ENCODE peak calls at places on chromosomes 16 and 17, in six cellular contexts. C, J, U, K, E and Q are unnamed samples.

GRCh38 chr17:68141050-68141449 is 105.5 kb downstream of the KPNA2 start:
- DNase-seq in C (peak), J (peak), U (no peak), K (no peak), E (no peak), Q (no peak)

GRCh38 chr16:58847902-58848661 is 114.0 kb upstream of the GOT2 start:
- DNase-seq in C (no peak), J (no peak), U (no peak), K (no peak), E (no peak), Q (no peak)

GRCh38 chr17:20805751-20806150 is 226.2 kb downstream of the CDRT15L2 start:
- DNase-seq in C (no peak), J (no peak), U (no peak), K (no peak), E (no peak), Q (no peak)

GRCh38 chr16:78647491-78647890 is 548.0 kb downstream of the WWOX start:
- DNase-seq in C (no peak), J (no peak), U (no peak), K (no peak), E (no peak), Q (no peak)

GRCh38 chr16:8937803-8938202 is 25.9 kb downstream of the USP7 start:
- DNase-seq in C (no peak), J (no peak), U (no peak), K (no peak), E (no peak), Q (no peak)

GRCh38 chr17:48016112-48016511 is 21.5 kb downstream of the COPZ2 start:
- DNase-seq in C (no peak), J (no peak), U (no peak), K (no peak), E (no peak), Q (no peak)

GRCh38 chr16:66950437-66950836 is 10.6 kb upstream of the CES3 start:
- DNase-seq in C (no peak), J (no peak), U (no peak), K (no peak), E (no peak), Q (no peak)

GRCh38 chr17:44854201-44854600 is 6.5 kb downstream of the HIGD1B start:
- DNase-seq in C (no peak), J (no peak), U (no peak), K (no peak), E (no peak), Q (no peak)

GRCh38 chr17:82848022-82848592 is 8.3 kb upstream of the ZNF750 start:
- DNase-seq in C (peak), J (no peak), U (peak), K (peak), E (peak), Q (no peak)

GRCh38 chr17:8826808-8827435 is 27.8 kb upstream of the MFSD6L start:
- DNase-seq in C (no peak), J (no peak), U (no peak), K (no peak), E (no peak), Q (no peak)

GRCh38 chr16:53899471-53899870 is 195.5 kb downstream of the FTO start:
- DNase-seq in C (no peak), J (no peak), U (no peak), K (no peak), E (no peak), Q (no peak)

GRCh38 chr17:15269087-15269486 is 4.0 kb upstream of the PMP22 start:
- DNase-seq in C (no peak), J (no peak), U (no peak), K (no peak), E (no peak), Q (no peak)

GRCh38 chr17:33218657-33219298 is 74.3 kb downstream of the ASIC2 start:
- DNase-seq in C (no peak), J (no peak), U (no peak), K (no peak), E (no peak), Q (no peak)

GRCh38 chr16:57187508-57187854 is 1.4 kb downstream of the RSPRY1 start:
- DNase-seq in C (no peak), J (no peak), U (no peak), K (no peak), E (no peak), Q (no peak)

GRCh38 chr17:64240741-64241347 is 22.2 kb downstream of the TEX2 start:
- DNase-seq in C (peak), J (peak), U (no peak), K (no peak), E (peak), Q (no peak)

GRCh38 chr16:48330847-48331204 is 54.4 kb downstream of the SIAH1 start:
- DNase-seq in C (no peak), J (no peak), U (no peak), K (no peak), E (no peak), Q (no peak)

GRCh38 chr16:81778861-81779539 is at the start of gene PLCG2:
- DNase-seq in C (peak), J (peak), U (peak), K (peak), E (peak), Q (peak)

GRCh38 chr16:75074920-75075687 is 41.5 kb downstream of the LDHD start:
- DNase-seq in C (no peak), J (no peak), U (no peak), K (peak), E (peak), Q (no peak)

GRCh38 chr16:69316595-69317034 is 5.5 kb downstream of the VPS4A start:
- DNase-seq in C (no peak), J (no peak), U (no peak), K (no peak), E (no peak), Q (no peak)

GRCh38 chr16:87621976-87622713 is 19.8 kb downstream of the JPH3 start:
- DNase-seq in C (no peak), J (peak), U (no peak), K (no peak), E (no peak), Q (no peak)

GRCh38 chr17:75516619-75517276 is 420 bp downstream of the TSEN54 start:
- DNase-seq in C (no peak), J (peak), U (peak), K (peak), E (peak), Q (no peak)

GRCh38 chr17:38749222-38750043 is 1.3 kb upstream of the PCGF2 start:
- DNase-seq in C (no peak), J (peak), U (peak), K (no peak), E (peak), Q (no peak)

GRCh38 chr16:87819282-87819681 is 50.0 kb downstream of the SLC7A5 start:
- DNase-seq in C (no peak), J (no peak), U (no peak), K (no peak), E (no peak), Q (no peak)

GRCh38 chr17:68320311-68320865 is 29.1 kb downstream of the ARSG start:
- DNase-seq in C (no peak), J (no peak), U (no peak), K (no peak), E (no peak), Q (no peak)

GRCh38 chr16:3946604-3947180 is 66.2 kb upstream of the CREBBP start:
- DNase-seq in C (no peak), J (no peak), U (peak), K (no peak), E (no peak), Q (no peak)

GRCh38 chr16:55889518-55889917 is 14.3 kb upstream of the CES5A start:
- DNase-seq in C (no peak), J (no peak), U (no peak), K (no peak), E (no peak), Q (no peak)

GRCh38 chr17:59074494-59074893 is 32.2 kb downstream of the TRIM37 start:
- DNase-seq in C (no peak), J (peak), U (no peak), K (no peak), E (no peak), Q (no peak)

GRCh38 chr16:28087675-28088285 is 24.3 kb upstream of the GSG1L start:
- DNase-seq in C (no peak), J (no peak), U (no peak), K (no peak), E (no peak), Q (no peak)

GRCh38 chr16:14011846-14012245 is 59.3 kb upstream of the MRTFB start:
- DNase-seq in C (no peak), J (no peak), U (no peak), K (no peak), E (no peak), Q (no peak)

GRCh38 chr17:45666046-45666600 is 118.0 kb upstream of the CRHR1 start:
- DNase-seq in C (no peak), J (no peak), U (no peak), K (no peak), E (no peak), Q (no peak)

GRCh38 chr16:55842369-55843104 is 9.6 kb upstream of the CES1 start:
- DNase-seq in C (peak), J (peak), U (no peak), K (no peak), E (no peak), Q (peak)

GRCh38 chr16:88769617-88770458 is 15.2 kb downstream of the PIEZO1 start:
- DNase-seq in C (no peak), J (no peak), U (peak), K (no peak), E (peak), Q (no peak)

GRCh38 chr17:78075545-78075944 is 53.0 kb downstream of the TMC6 start:
- DNase-seq in C (no peak), J (no peak), U (no peak), K (no peak), E (no peak), Q (no peak)

GRCh38 chr17:794876-795275 is 12.7 kb downstream of the MRM3 start:
- DNase-seq in C (peak), J (peak), U (peak), K (peak), E (peak), Q (no peak)

GRCh38 chr17:75970626-75971025 is 8.3 kb downstream of the ACOX1 start:
- DNase-seq in C (no peak), J (no peak), U (no peak), K (no peak), E (no peak), Q (no peak)

GRCh38 chr16:21159281-21159951 is 942 bp downstream of the LDAF1 start:
- DNase-seq in C (peak), J (no peak), U (peak), K (peak), E (peak), Q (no peak)

GRCh38 chr17:81250286-81251090 is 11.4 kb downstream of the NDUFAF8 start:
- DNase-seq in C (no peak), J (no peak), U (no peak), K (no peak), E (no peak), Q (no peak)

GRCh38 chr17:56026894-56027293 is 126.4 kb upstream of the ANKFN1 start:
- DNase-seq in C (no peak), J (no peak), U (no peak), K (no peak), E (no peak), Q (no peak)